ENCODE peak calls at places on chromosomes 16 and 17, in four cellular contexts. J is stomach, I is suprapubic skin, Q is AG09309. O is an unnamed sample.
A peak's percentile ranks its signal among the peaks of the same experiment; 100 is the strongest.

GRCh38 chr17:48791128-48792032 is 25.6 kb downstream of the TTLL6 start:
- DNase-seq in J (peak; percentile 89), I (peak; percentile 82), Q (peak; percentile 66), O (no peak)

GRCh38 chr16:88678224-88678979 is 7.9 kb downstream of the SNAI3 start:
- DNase-seq in I (no peak), Q (no peak), J (no peak), O (no peak)

GRCh38 chr17:59815965-59816364 is 76.8 kb downstream of the TUBD1 start:
- DNase-seq in I (no peak), Q (no peak), J (no peak), O (no peak)

GRCh38 chr16:82899731-82900454 is 273.1 kb downstream of the CDH13 start:
- DNase-seq in I (no peak), Q (no peak), J (no peak), O (no peak)

GRCh38 chr16:66553223-66553622 is 847 bp downstream of the CKLF start:
- DNase-seq in Q (no peak), J (peak; percentile 29), I (no peak), O (no peak)

GRCh38 chr17:32998893-32999240 is 7.2 kb downstream of the SPACA3 start:
- DNase-seq in J (no peak), Q (peak; percentile 35), I (no peak), O (no peak)

GRCh38 chr17:40511667-40512221 is 10.3 kb upstream of the TNS4 start:
- DNase-seq in J (no peak), Q (no peak), I (peak; percentile 59), O (no peak)

GRCh38 chr17:30236807-30237206 is 1.3 kb upstream of the SLC6A4 start:
- DNase-seq in Q (no peak), J (peak; percentile 59), I (peak; percentile 73), O (peak; percentile 2)

GRCh38 chr16:17083628-17084027 is 387.1 kb downstream of the XYLT1 start:
- DNase-seq in I (no peak), Q (no peak), J (no peak), O (no peak)

GRCh38 chr17:42937712-42938596 is 26.3 kb downstream of the AARSD1 start:
- DNase-seq in Q (peak; percentile 20), J (no peak), I (no peak), O (peak; percentile 12)

GRCh38 chr16:72985148-72985882 is 62.6 kb downstream of the ZFHX3 start:
- DNase-seq in I (peak; percentile 77), J (no peak), Q (peak; percentile 74), O (no peak)

GRCh38 chr17:75151893-75152292 is 2.4 kb downstream of the JPT1 start:
- DNase-seq in I (no peak), J (no peak), Q (no peak), O (no peak)

GRCh38 chr16:11067266-11067665 is 122.9 kb downstream of the CLEC16A start:
- DNase-seq in Q (no peak), J (no peak), I (no peak), O (no peak)

GRCh38 chr16:56932588-56933265 is 785 bp downstream of the HERPUD1 start:
- DNase-seq in J (peak; percentile 80), I (peak; percentile 89), Q (peak; percentile 44), O (peak; percentile 56)

GRCh38 chr17:56185491-56185890 is 32.2 kb downstream of the ANKFN1 start:
- DNase-seq in J (no peak), I (no peak), Q (peak; percentile 55), O (no peak)

GRCh38 chr17:77439382-77440013 is 298.7 kb downstream of the SEC14L1 start:
- DNase-seq in J (no peak), Q (no peak), I (no peak), O (no peak)

GRCh38 chr17:46989637-46990431 is 10.8 kb upstream of the RPRML start:
- DNase-seq in J (no peak), I (peak; percentile 17), Q (no peak), O (no peak)

GRCh38 chr17:50539762-50540440 is 7.1 kb upstream of the SPATA20 start:
- DNase-seq in I (no peak), Q (no peak), J (peak; percentile 60), O (no peak)

GRCh38 chr17:4221899-4222659 is 41.7 kb downstream of the ANKFY1 start:
- DNase-seq in I (no peak), Q (no peak), J (no peak), O (no peak)

GRCh38 chr17:80367510-80367909 is 47.5 kb upstream of the ENDOV start:
- DNase-seq in J (no peak), Q (no peak), I (peak; percentile 40), O (no peak)

GRCh38 chr17:65434251-65434650 is 127.2 kb downstream of the AXIN2 start:
- DNase-seq in I (no peak), Q (no peak), J (no peak), O (peak; percentile 75)

GRCh38 chr17:56108811-56109284 is 44.4 kb upstream of the ANKFN1 start:
- DNase-seq in I (no peak), J (no peak), Q (no peak), O (no peak)

GRCh38 chr17:71460943-71461342 is 659.9 kb upstream of the SOX9 start:
- DNase-seq in Q (no peak), J (peak; percentile 44), I (no peak), O (no peak)

GRCh38 chr16:4882633-4883285 is 35.5 kb downstream of the UBN1 start:
- DNase-seq in J (peak; percentile 69), I (no peak), Q (no peak), O (peak; percentile 77)

GRCh38 chr16:28110479-28110878 is 47.0 kb upstream of the GSG1L start:
- DNase-seq in I (peak; percentile 24), Q (no peak), J (peak; percentile 4), O (no peak)

GRCh38 chr16:77896357-77896972 is 108.1 kb downstream of the VAT1L start:
- DNase-seq in J (no peak), Q (no peak), I (no peak), O (peak; percentile 2)

GRCh38 chr16:19704321-19705130 is 13.5 kb downstream of the KNOP1 start:
- DNase-seq in Q (peak; percentile 59), I (no peak), J (no peak), O (no peak)

GRCh38 chr17:68238894-68239293 is 8.9 kb upstream of the AMZ2 start:
- DNase-seq in J (no peak), Q (no peak), I (no peak), O (no peak)

GRCh38 chr17:15966183-15966878 is 21.4 kb downstream of the ADORA2B start:
- DNase-seq in J (peak; percentile 72), Q (no peak), I (peak; percentile 25), O (peak; percentile 83)

GRCh38 chr17:15967706-15968399 is 22.9 kb downstream of the ADORA2B start:
- DNase-seq in J (no peak), Q (no peak), I (no peak), O (no peak)

GRCh38 chr17:15965510-15965909 is 20.6 kb downstream of the ADORA2B start:
- DNase-seq in J (no peak), I (peak; percentile 44), Q (no peak), O (no peak)

GRCh38 chr17:15969463-15969862 is 24.5 kb downstream of the ADORA2B start:
- DNase-seq in I (no peak), Q (no peak), J (no peak), O (no peak)

DNA sequence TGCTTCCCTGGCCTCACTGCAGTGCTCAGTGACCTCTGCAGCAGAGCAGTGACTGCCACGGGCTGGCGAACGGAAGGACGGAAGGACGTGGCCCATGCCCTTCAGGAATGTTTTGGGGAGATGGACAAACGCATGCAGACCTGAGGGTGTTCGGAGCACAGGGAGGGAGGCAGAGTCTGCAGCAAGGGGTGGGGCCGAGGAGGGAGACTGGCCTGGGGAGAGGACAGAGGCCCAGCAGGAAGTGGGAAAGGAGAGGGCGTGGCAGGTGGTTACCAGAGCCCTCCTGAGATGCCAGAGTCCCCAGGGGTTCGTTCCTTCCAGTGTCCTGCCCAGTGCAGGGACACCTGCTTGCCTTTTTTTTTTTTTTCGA is 21.9 kb downstream of the ADORA2B start:
- DNase-seq in Q (no peak), J (no peak), I (peak; percentile 50), O (no peak)
- H3K4me3 ChIP-seq in Q (no peak overlapping the region), J (no peak overlapping the region), I (peak overlapping the region; percentile 9), O (peak overlapping the region; percentile 15)

DNA sequence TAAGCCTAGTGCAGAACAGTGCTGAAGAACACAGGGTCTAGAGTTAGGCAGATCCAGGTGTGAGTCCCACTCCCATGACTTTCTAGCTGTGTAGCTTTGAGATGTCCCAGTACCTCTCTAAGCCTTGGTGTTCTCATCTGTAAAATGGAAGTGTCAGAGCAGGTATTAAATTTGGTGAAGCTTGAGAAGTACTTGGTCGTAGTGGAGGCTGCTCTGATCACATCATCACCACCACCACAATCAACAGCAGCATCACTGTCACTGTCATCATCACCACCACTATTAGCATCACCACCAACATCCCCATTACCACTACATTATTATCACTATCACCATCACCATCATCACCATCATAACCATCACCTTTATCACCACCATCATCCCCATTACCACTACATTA is 132.1 kb downstream of the CMIP start:
- DNase-seq in I (no peak), Q (no peak), J (no peak), O (no peak)
- TF ChIP-seq CTCF in I (no peak), Q (no peak), J (no peak), O (no peak)

GRCh38 chr17:58532555-58532951 is 18.1 kb upstream of the MTMR4 start:
- DNase-seq in Q (no peak), I (no peak), J (no peak), O (no peak)
- H3K4me3 ChIP-seq in Q (no peak overlapping the region), I (peak overlapping the region; percentile 63), J (peak overlapping the region; percentile 57), O (peak overlapping the region; percentile 57)

GRCh38 chr17:73247728-73248127 is 14.0 kb downstream of the CPSF4L start:
- DNase-seq in Q (no peak), I (no peak), J (no peak), O (no peak)
- TF ChIP-seq CTCF in Q (peak; percentile 34), I (no peak), J (peak; percentile 7), O (peak; percentile 36)

GRCh38 chr16:87463722-87464690 is 28.8 kb downstream of the ZCCHC14 start:
- DNase-seq in Q (peak; percentile 29), J (no peak), I (no peak), O (no peak)
- H3K4me3 ChIP-seq in Q (peak overlapping the region; percentile 3), J (no peak overlapping the region), I (peak overlapping the region; percentile 32), O (peak overlapping the region; percentile 3)

DNA sequence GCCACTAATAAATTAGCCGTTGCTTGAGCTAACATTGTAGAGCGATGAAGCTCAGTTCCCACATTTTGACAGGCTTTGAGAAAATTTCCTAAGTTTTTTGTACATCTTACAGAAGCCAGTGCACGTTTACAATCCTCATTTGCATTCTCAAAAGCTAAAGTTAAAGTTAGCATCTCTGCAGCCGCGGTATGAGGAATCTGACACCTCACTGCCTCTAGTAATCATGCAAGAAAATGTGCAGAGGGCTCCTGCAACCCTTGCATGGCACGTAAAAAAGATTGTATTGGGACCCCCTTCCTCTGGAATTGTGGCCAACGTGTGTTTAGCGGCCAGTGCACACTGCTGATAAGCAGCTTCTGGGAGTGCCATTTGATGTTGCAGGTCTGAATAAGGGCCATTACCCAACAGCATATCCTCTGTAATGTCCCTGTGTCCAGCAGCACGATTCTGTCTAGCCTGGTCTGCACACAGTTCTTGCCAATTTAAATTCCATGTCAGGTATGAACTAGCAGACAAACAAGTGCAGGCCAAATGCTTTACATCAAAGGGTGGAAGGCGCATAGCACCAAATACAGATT is 12.4 kb upstream of the ZNF689 start:
- DNase-seq in Q (no peak), I (no peak), J (no peak), O (no peak)
- TF ChIP-seq CTCF in Q (no peak), I (no peak), J (no peak), O (no peak)

O was measured in retinal pigment epithelial cell.